ENCODE peak calls at places on chromosome 22, in ten cellular contexts. A is GM23248, N is HuH-7, O is HEK293T, P is ACHN, Z is AG09319, M is dermis blood vessel endothelial cell, S is cardiac septum, E is AG09309, Q is astrocyte of the spinal cord. Y is an unnamed sample.
A peak's percentile ranks its signal among the peaks of the same experiment; 100 is the strongest.

GRCh38 chr22:39077513-39077840 is 402 bp downstream of the APOBEC3G start:
- DNase-seq in A (no peak), N (no peak), O (no peak), P (no peak), Z (no peak), M (no peak), S (no peak), E (no peak), Q (no peak), Y (no peak)

GRCh38 chr22:39567135-39567946 is 3.2 kb upstream of the CACNA1I start:
- DNase-seq in A (no peak), N (no peak), O (no peak), P (no peak), Z (no peak), M (no peak), S (no peak), E (no peak), Q (no peak), Y (peak; percentile 57)

GRCh38 chr22:17804331-17805080 is 30.2 kb upstream of the BID start:
- DNase-seq in A (no peak), N (no peak), O (no peak), P (no peak), Z (no peak), M (no peak), S (no peak), E (no peak), Q (no peak), Y (no peak)

GRCh38 chr22:35728639-35729308 is 11.1 kb downstream of the APOL5 start:
- DNase-seq in A (no peak), N (no peak), O (no peak), P (no peak), Z (no peak), M (no peak), S (no peak), E (no peak), Q (no peak), Y (peak; percentile 92)

GRCh38 chr22:49395617-49396016 is 432.1 kb downstream of the BRD1 start:
- DNase-seq in A (no peak), N (no peak), O (no peak), P (no peak), Z (no peak), M (no peak), S (no peak), E (no peak), Q (no peak), Y (no peak)

GRCh38 chr22:30869996-30870395 is 98.6 kb downstream of the MORC2 start:
- DNase-seq in A (no peak), N (no peak), O (no peak), P (no peak), Z (no peak), M (no peak), S (peak; percentile 56), E (no peak), Q (no peak), Y (no peak)

GRCh38 chr22:23774922-23775436 is 2.3 kb downstream of the MMP11 start:
- DNase-seq in A (peak; percentile 63), N (no peak), O (no peak), P (peak; percentile 61), Z (no peak), M (no peak), S (no peak), E (no peak), Q (peak; percentile 62), Y (no peak)

GRCh38 chr22:38172016-38172431 is 9.6 kb downstream of the PLA2G6 start:
- DNase-seq in A (no peak), N (no peak), O (no peak), P (no peak), Z (no peak), M (peak; percentile 72), S (no peak), E (no peak), Q (no peak), Y (no peak)

GRCh38 chr22:30810105-30810504 is 115.4 kb downstream of the OSBP2 start:
- DNase-seq in A (no peak), N (no peak), O (no peak), P (no peak), Z (no peak), M (no peak), S (no peak), E (no peak), Q (no peak), Y (no peak)

GRCh38 chr22:48432721-48433518 is 1394.8 kb downstream of the BRD1 start:
- DNase-seq in A (peak; percentile 70), N (no peak), O (no peak), P (no peak), Z (no peak), M (no peak), S (no peak), E (no peak), Q (no peak), Y (peak; percentile 26)

GRCh38 chr22:29128891-29129643 is 56.2 kb downstream of the KREMEN1 start:
- DNase-seq in A (peak; percentile 84), N (no peak), O (no peak), P (no peak), Z (no peak), M (no peak), S (no peak), E (no peak), Q (no peak), Y (no peak)

GRCh38 chr22:35634981-35635540 is 13.2 kb upstream of the APOL6 start:
- DNase-seq in A (no peak), N (no peak), O (no peak), P (no peak), Z (no peak), M (no peak), S (peak; percentile 0), E (no peak), Q (no peak), Y (no peak)

GRCh38 chr22:35597692-35598395 is 19.3 kb downstream of the MB start:
- DNase-seq in A (no peak), N (no peak), O (no peak), P (no peak), Z (no peak), M (no peak), S (no peak), E (no peak), Q (no peak), Y (no peak)

GRCh38 chr22:49789289-49790141 is 38.2 kb downstream of the BRD1 start:
- DNase-seq in A (peak; percentile 67), N (peak; percentile 84), O (no peak), P (no peak), Z (no peak), M (peak; percentile 28), S (peak; percentile 71), E (no peak), Q (no peak), Y (peak; percentile 40)

GRCh38 chr22:19873960-19874306 is 19.3 kb upstream of the GNB1L start:
- DNase-seq in A (no peak), N (no peak), O (no peak), P (no peak), Z (no peak), M (peak; percentile 8), S (peak; percentile 69), E (no peak), Q (no peak), Y (no peak)

GRCh38 chr22:30202531-30203006 is 44.0 kb downstream of the LIF start:
- DNase-seq in A (peak; percentile 69), N (no peak), O (no peak), P (no peak), Z (peak; percentile 72), M (no peak), S (no peak), E (no peak), Q (peak; percentile 57), Y (no peak)

Y was measured in Peyer's patch.